ENCODE peak calls at places on chromosomes 13 and 19, in seven cellular contexts. V is heart right ventricle; L is A673; Q is GM06990; K is fibroblast of lung; J is right atrium auricular region; Y is CD8-positive, alpha-beta memory T cell. C is an unnamed sample.

GRCh38 chr19:19538767-19539166 is 702 bp downstream of the CILP2 start:
- DNase-seq in V (no peak), Y (no peak), L (no peak), K (no peak), Q (no peak), J (no peak), C (no peak)

GRCh38 chr19:16822648-16823047 is 6.5 kb upstream of the SIN3B start:
- DNase-seq in Q (no peak), J (no peak), Y (no peak), K (no peak), V (no peak), L (no peak), C (no peak)

GRCh38 chr19:8576273-8576993 is 809 bp downstream of the MYO1F start:
- DNase-seq in L (no peak), Y (peak), Q (no peak), J (no peak), V (no peak), K (no peak), C (peak)

GRCh38 chr19:39771751-39772150 is 6.9 kb upstream of the LEUTX start:
- DNase-seq in Y (no peak), L (no peak), J (no peak), V (no peak), Q (no peak), K (no peak), C (no peak)

GRCh38 chr13:53041968-53042485 is 13.4 kb downstream of the OLFM4 start:
- DNase-seq in J (no peak), K (no peak), V (no peak), Q (no peak), Y (no peak), L (no peak), C (no peak)

GRCh38 chr13:111228262-111229144 is 91.9 kb upstream of the TEX29 start:
- DNase-seq in Y (no peak), J (no peak), L (no peak), K (peak), Q (no peak), V (no peak), C (no peak)

GRCh38 chr13:97658556-97658955 is 224.6 kb downstream of the RAP2A start:
- DNase-seq in J (no peak), Q (no peak), K (no peak), V (no peak), L (peak), Y (no peak), C (no peak)

GRCh38 chr19:33393286-33394005 is 19.9 kb downstream of the CEBPG start:
- DNase-seq in V (no peak), Q (no peak), K (no peak), Y (no peak), L (no peak), J (no peak), C (no peak)

GRCh38 chr13:84400711-84401110 is 518.4 kb upstream of the SLITRK1 start:
- DNase-seq in J (no peak), V (no peak), L (peak), Q (no peak), K (peak), Y (no peak), C (no peak)

GRCh38 chr19:4083677-4084546 is 17.2 kb upstream of the ZBTB7A start:
- DNase-seq in J (no peak), V (no peak), Y (no peak), L (no peak), K (no peak), Q (peak), C (no peak)

GRCh38 chr13:51017516-51017915 is 93.6 kb downstream of the C13orf42 start:
- DNase-seq in J (no peak), V (no peak), Q (no peak), K (no peak), Y (no peak), L (no peak), C (no peak)

GRCh38 chr19:16370671-16371391 is 46.2 kb downstream of the KLF2 start:
- DNase-seq in L (no peak), V (no peak), Y (peak), K (no peak), Q (no peak), J (no peak), C (peak)

GRCh38 chr19:36997152-36997842 is 80.9 kb upstream of the ZNF420 start:
- DNase-seq in K (no peak), L (no peak), V (no peak), Y (no peak), Q (no peak), J (no peak), C (no peak)

GRCh38 chr19:46428278-46429141 is at the start of gene PNMA8C:
- DNase-seq in V (peak), K (peak), Y (peak), L (no peak), Q (peak), J (peak), C (peak)
- H3K4me3 ChIP-seq in V (peak), K (peak), Y (peak), L (no peak), Q (no peak), J (no peak), C (no peak)

GRCh38 chr19:49442354-49442753 is 1.0 kb upstream of the SLC17A7 start:
- DNase-seq in L (peak), Q (no peak), V (peak), J (peak), K (no peak), Y (no peak), C (no peak)
- H3K4me3 ChIP-seq in L (peak), Q (peak), V (peak), J (peak), K (no peak), Y (no peak), C (no peak)

DNA sequence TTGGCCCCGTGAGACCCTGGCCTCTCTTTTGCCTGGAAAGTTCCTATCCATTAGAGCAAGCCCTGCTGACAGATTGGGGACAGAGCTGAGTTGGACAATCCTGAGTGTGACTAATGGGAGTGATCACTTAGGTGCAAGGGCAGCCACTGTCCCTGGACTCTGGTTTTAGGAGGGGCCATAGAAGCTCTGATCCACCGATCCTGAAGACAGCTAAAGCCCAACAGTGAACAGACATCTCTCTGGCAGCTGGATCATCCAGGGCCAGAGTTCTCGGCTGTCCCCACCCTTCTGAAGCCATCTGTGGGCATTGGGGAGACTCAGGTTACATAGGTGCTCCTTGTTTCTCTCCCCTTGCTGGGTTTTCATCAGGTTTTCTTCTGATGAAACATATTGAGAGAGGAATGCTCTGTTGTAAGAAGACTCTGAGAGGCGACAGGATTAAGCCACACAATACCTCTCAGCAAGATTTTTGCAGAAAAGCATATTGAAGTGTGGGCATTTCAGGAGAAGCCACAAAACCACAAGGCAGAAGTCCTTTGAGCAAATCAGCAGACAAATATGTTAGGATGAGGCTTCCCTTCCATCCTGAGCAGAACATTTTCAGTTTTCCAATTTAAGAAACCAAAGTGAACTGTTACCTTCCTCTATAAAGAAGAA is 288.0 kb upstream of the MAB21L1 start:
- DNase-seq in Q (no peak), L (no peak), J (no peak), K (peak), V (no peak), Y (no peak), C (no peak)
- H3K4me3 ChIP-seq in Q (no peak), L (no peak), J (no peak), K (no peak), V (no peak), Y (no peak), C (no peak)

GRCh38 chr13:39600766-39601165 is 2.2 kb downstream of the LHFPL6 start:
- DNase-seq in Y (no peak), L (peak), Q (no peak), K (no peak), J (peak), V (peak), C (no peak)
- H3K4me3 ChIP-seq in Y (no peak), L (peak), Q (no peak), K (peak), J (peak), V (peak), C (no peak)

DNA sequence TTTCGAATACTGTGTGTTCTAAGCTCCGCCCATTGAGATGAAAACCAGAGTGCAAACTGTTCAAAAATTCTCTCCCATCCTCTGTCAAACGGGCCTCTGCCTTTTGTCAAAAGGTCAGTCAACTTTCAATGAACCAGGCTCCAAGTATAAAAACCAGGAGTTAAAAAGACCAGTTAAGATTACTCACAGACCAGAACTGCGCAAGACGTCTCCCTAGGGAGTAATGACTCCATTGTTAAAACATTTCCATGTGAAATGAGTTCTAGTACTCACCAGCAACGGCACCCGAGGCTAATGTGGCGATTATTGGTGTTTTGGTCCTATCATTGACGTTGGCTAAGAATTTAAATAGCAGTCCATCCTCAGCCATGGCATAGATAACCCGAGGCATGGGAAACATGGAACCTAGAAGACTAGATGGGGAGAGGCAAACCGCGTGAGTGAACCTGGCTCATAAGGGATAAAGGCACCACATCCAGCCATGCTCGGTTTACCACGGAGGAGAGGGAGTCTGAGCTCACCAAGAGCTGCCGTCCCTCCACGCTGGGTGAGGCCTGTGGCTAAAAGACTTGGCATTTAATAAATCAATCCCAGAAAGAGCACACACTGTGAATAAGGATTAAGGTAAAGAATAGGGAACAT is 73.3 kb downstream of the SLC7A1 start:
- DNase-seq in J (peak), Q (no peak), K (peak), L (peak), V (no peak), Y (no peak), C (no peak)
- H3K4me3 ChIP-seq in J (no peak), Q (no peak), K (no peak), L (no peak), V (no peak), Y (no peak), C (no peak)

DNA sequence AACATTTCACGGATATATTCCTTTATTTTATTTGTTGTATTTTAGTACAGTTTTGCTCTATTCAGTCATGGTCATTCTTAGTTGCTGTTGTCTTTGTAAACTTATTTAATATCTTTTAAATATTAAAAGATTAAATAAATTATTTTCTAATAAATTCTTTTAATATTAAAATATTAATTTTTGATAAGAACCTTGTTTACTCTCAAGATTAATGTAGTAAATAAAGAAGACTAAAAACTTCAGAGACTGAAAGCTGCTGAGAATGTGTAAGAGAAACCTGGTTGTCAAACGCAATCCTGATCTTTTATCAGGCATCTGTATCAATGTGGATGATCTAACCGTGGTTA is 34.4 kb upstream of the SACS start:
- DNase-seq in L (no peak), Q (no peak), V (no peak), Y (no peak), J (no peak), K (no peak), C (no peak)
- H3K4me3 ChIP-seq in L (no peak), Q (no peak), V (no peak), Y (no peak), J (no peak), K (no peak), C (no peak)

DNA sequence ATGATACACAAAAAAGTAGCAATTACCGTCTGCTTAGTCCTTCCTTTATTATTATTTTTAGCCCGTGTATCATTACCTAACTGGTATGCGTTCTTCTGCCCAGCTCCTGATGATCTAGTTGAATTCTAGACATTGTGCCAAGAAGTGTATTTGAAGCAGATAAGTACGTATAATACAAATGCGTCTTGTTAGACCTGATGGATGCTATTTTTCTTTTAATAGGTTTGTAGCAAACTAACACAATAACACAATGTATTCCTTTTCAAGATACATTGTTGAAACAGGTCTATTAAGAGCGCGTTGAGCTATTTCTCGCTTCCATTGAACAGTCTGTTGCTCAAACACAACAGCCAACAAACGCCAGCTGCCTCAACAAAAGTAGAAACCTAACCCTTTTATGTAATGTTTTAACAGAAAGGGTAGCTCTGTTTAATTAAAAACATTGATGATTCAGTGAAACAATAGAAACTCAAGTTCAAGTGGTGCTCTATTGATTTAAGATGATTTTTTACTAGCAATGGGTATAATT is 14.7 kb downstream of the ZIC2 start:
- DNase-seq in Q (no peak), J (no peak), K (no peak), L (peak), V (no peak), Y (no peak), C (no peak)
- H3K4me3 ChIP-seq in Q (no peak), J (no peak), K (no peak), L (peak), V (no peak), Y (no peak), C (peak)